ENCODE peak calls at places on chromosomes 16 and 17, in nine cellular contexts. One of them, this sample, is unnamed.

GRCh38 chr16:35570946-35571345 is 2111.5 kb downstream of the TP53TG3F start:
- DNase-seq in endodermal cell: no peak
- DNase-seq in K562: no peak
- DNase-seq in esophagus muscularis mucosa: peak
- DNase-seq in astrocyte of the spinal cord: no peak
- DNase-seq in right lobe of liver: no peak
- DNase-seq in HFFc6: no peak
- DNase-seq in neural progenitor cell: no peak
- DNase-seq in fibroblast of lung: no peak
- DNase-seq in this sample: no peak

GRCh38 chr16:71885261-71885650 is 1.3 kb upstream of the ZNF821 start:
- DNase-seq in endodermal cell: peak
- DNase-seq in K562: no peak
- DNase-seq in esophagus muscularis mucosa: no peak
- DNase-seq in astrocyte of the spinal cord: no peak
- DNase-seq in right lobe of liver: no peak
- DNase-seq in HFFc6: no peak
- DNase-seq in neural progenitor cell: no peak
- DNase-seq in fibroblast of lung: no peak
- DNase-seq in this sample: no peak

GRCh38 chr16:49526966-49527365 is 153.4 kb downstream of the C16orf78 start:
- DNase-seq in endodermal cell: no peak
- DNase-seq in K562: no peak
- DNase-seq in esophagus muscularis mucosa: no peak
- DNase-seq in astrocyte of the spinal cord: no peak
- DNase-seq in right lobe of liver: no peak
- DNase-seq in HFFc6: no peak
- DNase-seq in neural progenitor cell: no peak
- DNase-seq in fibroblast of lung: no peak
- DNase-seq in this sample: no peak

GRCh38 chr16:86549893-86550190 is 5.2 kb downstream of the MTHFSD start:
- DNase-seq in endodermal cell: no peak
- DNase-seq in K562: no peak
- DNase-seq in esophagus muscularis mucosa: no peak
- DNase-seq in astrocyte of the spinal cord: no peak
- DNase-seq in right lobe of liver: no peak
- DNase-seq in HFFc6: no peak
- DNase-seq in neural progenitor cell: no peak
- DNase-seq in fibroblast of lung: no peak
- DNase-seq in this sample: no peak

GRCh38 chr17:48045270-48046001 is 2.7 kb upstream of the NFE2L1 start:
- DNase-seq in endodermal cell: no peak
- DNase-seq in K562: peak
- DNase-seq in esophagus muscularis mucosa: no peak
- DNase-seq in astrocyte of the spinal cord: no peak
- DNase-seq in right lobe of liver: no peak
- DNase-seq in HFFc6: no peak
- DNase-seq in neural progenitor cell: no peak
- DNase-seq in fibroblast of lung: no peak
- DNase-seq in this sample: no peak

GRCh38 chr17:50556803-50557202 is 3.7 kb upstream of the CACNA1G start:
- DNase-seq in endodermal cell: no peak
- DNase-seq in K562: no peak
- DNase-seq in esophagus muscularis mucosa: no peak
- DNase-seq in astrocyte of the spinal cord: no peak
- DNase-seq in right lobe of liver: no peak
- DNase-seq in HFFc6: no peak
- DNase-seq in neural progenitor cell: no peak
- DNase-seq in fibroblast of lung: no peak
- DNase-seq in this sample: no peak

GRCh38 chr16:84478172-84478948 is 26.1 kb downstream of the MEAK7 start:
- DNase-seq in endodermal cell: no peak
- DNase-seq in K562: no peak
- DNase-seq in esophagus muscularis mucosa: no peak
- DNase-seq in astrocyte of the spinal cord: peak
- DNase-seq in right lobe of liver: no peak
- DNase-seq in HFFc6: peak
- DNase-seq in neural progenitor cell: no peak
- DNase-seq in fibroblast of lung: peak
- DNase-seq in this sample: no peak

GRCh38 chr17:57051886-57052342 is 33.1 kb upstream of the AKAP1 start:
- DNase-seq in endodermal cell: no peak
- DNase-seq in K562: no peak
- DNase-seq in esophagus muscularis mucosa: no peak
- DNase-seq in astrocyte of the spinal cord: no peak
- DNase-seq in right lobe of liver: no peak
- DNase-seq in HFFc6: no peak
- DNase-seq in neural progenitor cell: peak
- DNase-seq in fibroblast of lung: no peak
- DNase-seq in this sample: no peak

GRCh38 chr16:4783951-4784336 is 4.2 kb downstream of the SEPTIN12 start:
- DNase-seq in endodermal cell: no peak
- DNase-seq in K562: no peak
- DNase-seq in esophagus muscularis mucosa: no peak
- DNase-seq in astrocyte of the spinal cord: no peak
- DNase-seq in right lobe of liver: no peak
- DNase-seq in HFFc6: no peak
- DNase-seq in neural progenitor cell: no peak
- DNase-seq in fibroblast of lung: no peak
- DNase-seq in this sample: no peak

GRCh38 chr17:57940653-57941329 is 14.4 kb downstream of the CUEDC1 start:
- DNase-seq in endodermal cell: no peak
- DNase-seq in K562: no peak
- DNase-seq in esophagus muscularis mucosa: no peak
- DNase-seq in astrocyte of the spinal cord: no peak
- DNase-seq in right lobe of liver: no peak
- DNase-seq in HFFc6: no peak
- DNase-seq in neural progenitor cell: no peak
- DNase-seq in fibroblast of lung: no peak
- DNase-seq in this sample: no peak

GRCh38 chr16:23491490-23492391 is 18.6 kb downstream of the GGA2 start:
- DNase-seq in endodermal cell: no peak
- DNase-seq in K562: no peak
- DNase-seq in esophagus muscularis mucosa: no peak
- DNase-seq in astrocyte of the spinal cord: peak
- DNase-seq in right lobe of liver: no peak
- DNase-seq in HFFc6: peak
- DNase-seq in neural progenitor cell: no peak
- DNase-seq in fibroblast of lung: no peak
- DNase-seq in this sample: no peak

GRCh38 chr17:63099420-63099819 is 133.4 kb downstream of the TANC2 start:
- DNase-seq in endodermal cell: no peak
- DNase-seq in K562: no peak
- DNase-seq in esophagus muscularis mucosa: no peak
- DNase-seq in astrocyte of the spinal cord: no peak
- DNase-seq in right lobe of liver: no peak
- DNase-seq in HFFc6: no peak
- DNase-seq in neural progenitor cell: no peak
- DNase-seq in fibroblast of lung: no peak
- DNase-seq in this sample: no peak

GRCh38 chr16:53821957-53822625 is 118.1 kb downstream of the FTO start:
- DNase-seq in endodermal cell: no peak
- DNase-seq in K562: no peak
- DNase-seq in esophagus muscularis mucosa: no peak
- DNase-seq in astrocyte of the spinal cord: peak
- DNase-seq in right lobe of liver: no peak
- DNase-seq in HFFc6: peak
- DNase-seq in neural progenitor cell: no peak
- DNase-seq in fibroblast of lung: peak
- DNase-seq in this sample: no peak

GRCh38 chr17:34451313-34451712 is 88.3 kb upstream of the CCL1 start:
- DNase-seq in endodermal cell: no peak
- DNase-seq in K562: no peak
- DNase-seq in esophagus muscularis mucosa: no peak
- DNase-seq in astrocyte of the spinal cord: no peak
- DNase-seq in right lobe of liver: no peak
- DNase-seq in HFFc6: no peak
- DNase-seq in neural progenitor cell: no peak
- DNase-seq in fibroblast of lung: no peak
- DNase-seq in this sample: no peak

GRCh38 chr17:28839221-28839620 is 3.4 kb downstream of the FAM222B start:
- DNase-seq in endodermal cell: no peak
- DNase-seq in K562: no peak
- DNase-seq in esophagus muscularis mucosa: no peak
- DNase-seq in astrocyte of the spinal cord: peak
- DNase-seq in right lobe of liver: no peak
- DNase-seq in HFFc6: no peak
- DNase-seq in neural progenitor cell: no peak
- DNase-seq in fibroblast of lung: no peak
- DNase-seq in this sample: no peak

DNA sequence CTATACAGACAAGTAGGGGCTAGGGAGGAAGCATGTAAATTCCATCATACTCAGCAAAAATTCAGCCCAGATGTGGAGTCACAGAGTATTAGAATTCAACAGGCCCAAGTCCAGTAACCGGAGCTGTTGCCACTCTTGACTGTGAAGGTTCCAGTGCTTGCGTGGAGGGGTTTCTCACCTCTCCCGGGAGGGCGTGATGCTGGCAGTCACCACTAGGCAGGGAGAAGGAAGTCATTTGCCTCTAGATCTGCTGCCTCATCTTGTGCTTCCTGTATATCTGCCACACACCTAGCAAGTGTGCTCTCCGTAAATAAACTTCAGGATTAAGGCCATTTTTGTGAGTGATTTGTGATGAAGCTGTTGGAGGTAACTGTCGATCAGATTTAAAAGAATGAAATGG is 1.0 kb upstream of the CKLF start:
- DNase-seq in endodermal cell: peak
- DNase-seq in K562: peak
- DNase-seq in esophagus muscularis mucosa: no peak
- DNase-seq in astrocyte of the spinal cord: no peak
- DNase-seq in right lobe of liver: no peak
- DNase-seq in HFFc6: no peak
- DNase-seq in neural progenitor cell: peak
- DNase-seq in fibroblast of lung: no peak
- DNase-seq in this sample: peak
- TF ChIP-seq CTCF in endodermal cell: peak
- TF ChIP-seq CTCF in K562: peak
- TF ChIP-seq CTCF in esophagus muscularis mucosa: no peak
- TF ChIP-seq CTCF in astrocyte of the spinal cord: peak
- TF ChIP-seq CTCF in right lobe of liver: no peak
- TF ChIP-seq CTCF in HFFc6: peak
- TF ChIP-seq CTCF in neural progenitor cell: peak
- TF ChIP-seq CTCF in fibroblast of lung: peak
- TF ChIP-seq CTCF in this sample: peak

GRCh38 chr17:27224526-27225315 is 69.2 kb upstream of the WSB1 start:
- DNase-seq in endodermal cell: no peak
- DNase-seq in K562: no peak
- DNase-seq in esophagus muscularis mucosa: no peak
- DNase-seq in astrocyte of the spinal cord: no peak
- DNase-seq in right lobe of liver: no peak
- DNase-seq in HFFc6: no peak
- DNase-seq in neural progenitor cell: no peak
- DNase-seq in fibroblast of lung: peak
- DNase-seq in this sample: no peak

GRCh38 chr17:27230996-27231395 is 62.9 kb upstream of the WSB1 start:
- DNase-seq in endodermal cell: no peak
- DNase-seq in K562: no peak
- DNase-seq in esophagus muscularis mucosa: no peak
- DNase-seq in astrocyte of the spinal cord: no peak
- DNase-seq in right lobe of liver: no peak
- DNase-seq in HFFc6: no peak
- DNase-seq in neural progenitor cell: no peak
- DNase-seq in fibroblast of lung: no peak
- DNase-seq in this sample: no peak

GRCh38 chr17:27222515-27222914 is 71.4 kb upstream of the WSB1 start:
- DNase-seq in endodermal cell: no peak
- DNase-seq in K562: no peak
- DNase-seq in esophagus muscularis mucosa: no peak
- DNase-seq in astrocyte of the spinal cord: no peak
- DNase-seq in right lobe of liver: no peak
- DNase-seq in HFFc6: no peak
- DNase-seq in neural progenitor cell: no peak
- DNase-seq in fibroblast of lung: no peak
- DNase-seq in this sample: no peak

GRCh38 chr17:27232328-27232727 is 61.6 kb upstream of the WSB1 start:
- DNase-seq in endodermal cell: no peak
- DNase-seq in K562: no peak
- DNase-seq in esophagus muscularis mucosa: peak
- DNase-seq in astrocyte of the spinal cord: no peak
- DNase-seq in right lobe of liver: no peak
- DNase-seq in HFFc6: no peak
- DNase-seq in neural progenitor cell: no peak
- DNase-seq in fibroblast of lung: no peak
- DNase-seq in this sample: no peak

DNA sequence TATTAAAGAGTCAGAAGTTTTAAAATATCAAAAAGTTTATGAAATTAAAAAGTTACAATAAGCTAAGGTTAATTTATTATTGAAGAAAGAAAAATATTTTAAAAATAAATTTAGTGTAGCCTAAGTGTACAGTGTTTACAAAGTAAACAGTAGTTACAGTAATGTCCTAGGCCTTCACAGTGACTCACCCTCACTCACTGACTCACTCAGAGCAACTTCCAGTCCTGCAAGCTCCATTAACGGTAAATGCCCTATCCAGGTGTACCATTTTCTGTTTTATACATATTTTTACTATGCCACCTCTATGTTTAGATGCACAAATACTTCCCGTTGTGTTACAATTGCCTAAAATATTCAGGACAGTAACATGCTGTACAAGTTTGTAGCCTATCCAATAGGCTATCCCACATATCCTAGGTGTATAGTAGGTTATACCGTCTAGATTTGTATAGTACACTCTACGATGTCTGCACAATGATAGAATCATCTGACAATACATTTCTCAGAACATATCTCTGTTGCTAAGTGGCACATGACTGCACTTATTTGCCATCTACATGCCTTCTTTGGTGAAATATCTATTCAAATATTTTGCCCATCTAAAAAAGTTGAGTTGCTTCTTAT is 67.2 kb upstream of the WSB1 start:
- DNase-seq in endodermal cell: no peak
- DNase-seq in K562: no peak
- DNase-seq in esophagus muscularis mucosa: peak
- DNase-seq in astrocyte of the spinal cord: peak
- DNase-seq in right lobe of liver: no peak
- DNase-seq in HFFc6: peak
- DNase-seq in neural progenitor cell: no peak
- DNase-seq in fibroblast of lung: peak
- DNase-seq in this sample: no peak
- TF ChIP-seq CTCF in endodermal cell: no peak
- TF ChIP-seq CTCF in K562: no peak
- TF ChIP-seq CTCF in esophagus muscularis mucosa: no peak
- TF ChIP-seq CTCF in astrocyte of the spinal cord: no peak
- TF ChIP-seq CTCF in right lobe of liver: no peak
- TF ChIP-seq CTCF in HFFc6: no peak
- TF ChIP-seq CTCF in neural progenitor cell: no peak
- TF ChIP-seq CTCF in fibroblast of lung: no peak
- TF ChIP-seq CTCF in this sample: no peak

GRCh38 chr17:83051423-83052240 is 27.8 kb upstream of the METRNL start:
- DNase-seq in endodermal cell: peak
- DNase-seq in K562: peak
- DNase-seq in esophagus muscularis mucosa: peak
- DNase-seq in astrocyte of the spinal cord: peak
- DNase-seq in right lobe of liver: peak
- DNase-seq in HFFc6: peak
- DNase-seq in neural progenitor cell: peak
- DNase-seq in fibroblast of lung: peak
- DNase-seq in this sample: peak
- TF ChIP-seq CTCF in endodermal cell: peak
- TF ChIP-seq CTCF in K562: peak
- TF ChIP-seq CTCF in esophagus muscularis mucosa: no peak
- TF ChIP-seq CTCF in astrocyte of the spinal cord: no peak
- TF ChIP-seq CTCF in right lobe of liver: no peak
- TF ChIP-seq CTCF in HFFc6: no peak
- TF ChIP-seq CTCF in neural progenitor cell: no peak
- TF ChIP-seq CTCF in fibroblast of lung: no peak
- TF ChIP-seq CTCF in this sample: no peak

GRCh38 chr17:8060274-8060673 is 21.4 kb downstream of the ALOX15B start:
- DNase-seq in endodermal cell: peak
- DNase-seq in K562: peak
- DNase-seq in esophagus muscularis mucosa: no peak
- DNase-seq in astrocyte of the spinal cord: peak
- DNase-seq in right lobe of liver: no peak
- DNase-seq in HFFc6: peak
- DNase-seq in neural progenitor cell: peak
- DNase-seq in fibroblast of lung: peak
- DNase-seq in this sample: peak
- TF ChIP-seq CTCF in endodermal cell: peak
- TF ChIP-seq CTCF in K562: peak
- TF ChIP-seq CTCF in esophagus muscularis mucosa: peak
- TF ChIP-seq CTCF in astrocyte of the spinal cord: peak
- TF ChIP-seq CTCF in right lobe of liver: peak
- TF ChIP-seq CTCF in HFFc6: peak
- TF ChIP-seq CTCF in neural progenitor cell: peak
- TF ChIP-seq CTCF in fibroblast of lung: peak
- TF ChIP-seq CTCF in this sample: peak

This sample was measured in glutamatergic neuron.